ENCODE peak calls at places on chromosomes 13 and 19, in six cellular contexts. P is dorsolateral prefrontal cortex; T is CD8-positive, alpha-beta T cell; U is IMR-90; H is tibial artery; R is tibial nerve. X is an unnamed sample.
A peak's percentile ranks its signal among the peaks of the same experiment; 100 is the strongest.

GRCh38 chr19:18470153-18470552 is 32.2 kb upstream of the ISYNA1 start:
- DNase-seq in P (no peak), T (no peak), U (no peak), H (no peak), R (no peak), X (no peak)

GRCh38 chr13:80547885-80548284 is 207.0 kb upstream of the SPRY2 start:
- DNase-seq in P (no peak), T (no peak), U (no peak), H (no peak), R (no peak), X (no peak)

GRCh38 chr19:5147074-5147970 is 178.4 kb downstream of the KDM4B start:
- DNase-seq in P (no peak), T (no peak), U (no peak), H (peak; percentile 20), R (no peak), X (no peak)

GRCh38 chr13:79604752-79605151 is 123.8 kb downstream of the NDFIP2 start:
- DNase-seq in P (no peak), T (no peak), U (no peak), H (no peak), R (no peak), X (no peak)

GRCh38 chr19:38647966-38648788 is 728 bp downstream of the ACTN4 start:
- DNase-seq in P (no peak), T (no peak), U (no peak), H (no peak), R (no peak), X (no peak)

GRCh38 chr19:38032951-38033350 is 125.9 kb downstream of the SIPA1L3 start:
- DNase-seq in P (no peak), T (no peak), U (no peak), H (no peak), R (no peak), X (no peak)

GRCh38 chr13:36101157-36101556 is 30.0 kb downstream of the DCLK1 start:
- DNase-seq in P (no peak), T (no peak), U (no peak), H (no peak), R (no peak), X (no peak)

GRCh38 chr13:20073775-20074174 is 87.1 kb downstream of the GJA3 start:
- DNase-seq in P (no peak), T (no peak), U (no peak), H (no peak), R (no peak), X (no peak)

DNA sequence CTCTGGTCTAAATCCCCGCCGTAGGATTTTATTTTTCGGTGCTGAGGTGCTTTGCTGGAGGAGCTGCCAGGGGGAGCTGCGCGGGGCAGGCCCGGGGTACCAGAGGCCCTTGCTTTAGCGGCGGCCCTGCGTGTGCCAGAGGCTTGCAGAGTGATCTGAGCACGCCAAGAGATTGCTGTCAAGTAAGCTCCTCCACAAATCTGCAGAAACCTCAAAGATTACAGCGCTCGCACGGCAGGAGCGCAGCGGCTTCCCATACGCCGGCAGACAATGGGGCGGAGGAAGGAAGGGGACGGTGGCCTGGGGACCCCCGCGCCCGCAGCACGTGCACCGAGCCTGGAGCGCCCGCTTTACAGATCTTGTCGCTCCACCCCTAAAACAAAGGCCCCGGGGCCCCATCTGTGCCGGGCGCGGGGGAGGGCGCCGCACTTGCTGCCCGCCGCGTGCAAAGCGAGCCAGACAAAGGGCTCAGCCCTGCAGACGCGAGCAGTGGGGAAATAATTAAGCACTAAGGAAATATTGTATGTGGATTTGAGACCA is 9.1 kb upstream of the C19orf12 start:
- DNase-seq in P (peak; percentile 34), T (peak; percentile 65), U (peak; percentile 5), H (no peak), R (no peak), X (no peak)
- H3K27ac ChIP-seq in P (no peak overlapping the region), T (no peak overlapping the region), U (no peak overlapping the region), H (no peak overlapping the region), R (no peak overlapping the region), X (no peak overlapping the region)

DNA sequence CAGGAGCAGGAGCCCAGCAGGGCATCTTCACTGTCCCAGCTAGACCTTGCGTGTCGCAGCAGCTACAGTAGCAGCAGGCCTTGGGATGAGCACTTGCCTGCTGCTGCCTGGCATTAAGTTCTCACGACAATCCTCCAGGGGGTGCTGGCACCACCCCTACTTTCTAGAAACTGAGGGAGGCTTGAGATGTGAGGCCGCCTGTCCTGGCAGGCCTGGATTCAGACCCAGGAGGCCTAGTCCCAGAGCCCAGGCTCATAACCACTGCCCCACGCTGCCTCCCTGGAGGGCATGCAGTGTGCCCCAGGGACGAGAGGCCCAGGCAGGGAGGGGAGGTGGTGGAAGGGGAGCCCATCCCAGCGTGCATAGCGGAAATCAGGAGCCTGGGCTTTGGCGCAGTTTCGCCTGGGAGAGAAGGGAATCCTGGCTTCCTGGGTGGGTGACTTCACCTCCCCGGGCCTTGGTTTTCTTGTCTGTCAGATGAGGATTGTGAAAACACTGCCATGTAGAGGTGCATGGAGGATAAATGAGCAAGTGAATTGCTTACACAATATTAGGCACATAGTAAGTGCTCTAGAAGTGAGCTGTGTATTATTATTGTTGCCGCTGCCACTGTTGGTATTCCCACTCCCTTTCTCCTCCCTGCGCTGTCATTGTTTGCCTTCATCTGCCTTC is 26.1 kb downstream of the PPP5C start:
- DNase-seq in P (no peak), T (no peak), U (no peak), H (no peak), R (no peak), X (peak; percentile 40)
- TF ChIP-seq CTCF in P (no peak), T (no peak), U (peak; percentile 29), H (no peak), R (no peak), X (no peak)

GRCh38 chr13:76967031-76967430 is 18.7 kb downstream of the ACOD1 start:
- DNase-seq in P (no peak), T (no peak), U (no peak), H (no peak), R (no peak), X (no peak)
- H3K27ac ChIP-seq in P (no peak overlapping the region), T (no peak overlapping the region), U (no peak overlapping the region), H (no peak overlapping the region), R (peak overlapping the region; percentile 58), X (no peak overlapping the region)

GRCh38 chr19:14088634-14089411 is 1.7 kb downstream of the SAMD1 start:
- DNase-seq in P (no peak), T (no peak), U (no peak), H (no peak), R (no peak), X (no peak)

GRCh38 chr19:14090509-14091085 is at the start of gene SAMD1:
- DNase-seq in P (peak; percentile 76), T (peak; percentile 91), U (peak; percentile 83), H (peak; percentile 93), R (peak; percentile 86), X (peak; percentile 94)

GRCh38 chr19:14091086-14091884 is 734 bp upstream of the SAMD1 start:
- DNase-seq in P (peak; percentile 53), T (peak; percentile 81), U (peak; percentile 64), H (no peak), R (peak; percentile 14), X (peak; percentile 87)

GRCh38 chr19:14089412-14089661 is 1.2 kb downstream of the SAMD1 start:
- DNase-seq in P (no peak), T (no peak), U (no peak), H (no peak), R (peak; percentile 20), X (no peak)

DNA sequence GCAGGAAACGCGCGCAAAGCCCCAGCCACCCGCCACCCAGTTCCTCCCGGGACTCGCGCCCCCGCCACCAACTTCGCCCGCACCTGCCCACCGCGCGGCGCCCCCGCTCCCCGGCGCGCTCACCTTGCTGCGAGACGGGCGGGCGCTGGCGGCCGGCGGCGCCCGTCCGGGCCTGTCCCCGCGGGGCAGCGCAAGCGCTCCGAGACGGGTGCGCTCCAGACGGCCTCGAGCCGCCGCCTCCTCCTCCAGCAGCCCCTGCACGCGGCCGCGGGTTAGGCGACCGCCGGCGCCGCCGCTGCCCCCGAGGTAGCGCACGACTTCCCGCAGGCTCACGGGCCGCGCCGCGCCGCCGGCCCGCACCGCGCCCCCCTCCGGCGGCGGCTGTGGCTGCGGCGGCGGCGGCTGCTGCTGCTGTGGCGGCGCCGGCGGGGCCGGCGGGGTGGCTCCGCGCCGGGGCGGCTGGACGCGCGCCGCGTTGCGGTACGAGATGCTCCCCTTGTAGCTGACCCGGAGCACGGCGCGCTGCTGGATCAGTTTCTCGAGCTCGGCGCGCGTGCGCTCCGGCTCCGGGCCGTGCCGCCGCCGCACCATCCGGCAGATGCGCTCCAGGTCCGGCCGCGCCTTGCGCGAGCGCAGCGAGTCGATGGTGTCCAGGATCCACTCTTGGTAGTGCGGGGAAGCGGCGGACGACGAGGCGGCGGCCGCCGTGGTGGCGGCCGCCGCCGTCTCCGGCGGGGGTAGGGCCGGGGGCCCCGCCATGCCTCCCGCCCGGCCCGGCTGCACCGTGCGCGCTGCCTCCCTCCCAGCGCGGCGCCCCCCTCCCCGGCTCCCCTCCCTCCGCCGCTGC is 666 bp downstream of the SAMD1 start:
- DNase-seq in P (no peak), T (peak; percentile 72), U (peak; percentile 74), H (peak; percentile 47), R (peak; percentile 17), X (peak; percentile 68)
- TF ChIP-seq CTCF in P (no peak), T (no peak), U (no peak), H (no peak), R (no peak), X (no peak)

GRCh38 chr19:55927991-55928390 is 4.1 kb downstream of the NLRP13 start:
- DNase-seq in P (no peak), T (no peak), U (no peak), H (no peak), R (no peak), X (no peak)

GRCh38 chr19:55935206-55935605 is 3.1 kb upstream of the NLRP13 start:
- DNase-seq in P (no peak), T (no peak), U (no peak), H (no peak), R (no peak), X (no peak)

GRCh38 chr19:55930996-55931515 is 1.1 kb downstream of the NLRP13 start:
- DNase-seq in P (no peak), T (no peak), U (no peak), H (no peak), R (no peak), X (no peak)

GRCh38 chr19:55931936-55932386 is at the start of gene NLRP13:
- DNase-seq in P (no peak), T (no peak), U (no peak), H (no peak), R (no peak), X (no peak)
- H3K27ac ChIP-seq in P (no peak within 1 kb of the TSS), T (no peak within 1 kb of the TSS), U (no peak within 1 kb of the TSS), H (no peak within 1 kb of the TSS), R (no peak within 1 kb of the TSS), X (no peak within 1 kb of the TSS)

GRCh38 chr19:23823952-23824389 is 65.3 kb upstream of the ZNF681 start:
- DNase-seq in P (no peak), T (no peak), U (no peak), H (no peak), R (no peak), X (peak; percentile 7)
- TF ChIP-seq CTCF in P (no peak), T (no peak), U (no peak), H (no peak), R (no peak), X (peak; percentile 18)

X was measured in adrenal gland.